ENCODE peak calls at places on chromosomes 7 and 10, in five cellular contexts. R, T, Z, I and L are unnamed samples.

GRCh38 chr10:35462491-35462934 is 126.2 kb downstream of the CCNY start:
- DNase-seq in Z (no peak), I (peak), T (no peak), R (no peak), L (no peak)

GRCh38 chr7:102434039-102434481 is 685 bp downstream of the ORAI2 start:
- DNase-seq in R (no peak), T (no peak), Z (peak), I (no peak), L (no peak)

GRCh38 chr7:30923774-30924413 is 12.2 kb downstream of the AQP1 start:
- DNase-seq in Z (peak), R (no peak), I (no peak), T (peak), L (no peak)

GRCh38 chr7:139828880-139829653 is at the start of gene TBXAS1:
- DNase-seq in I (no peak), R (no peak), T (no peak), Z (no peak), L (no peak)

GRCh38 chr7:121267612-121268011 is 61.2 kb upstream of the WNT16 start:
- DNase-seq in R (no peak), I (no peak), T (no peak), Z (no peak), L (no peak)

GRCh38 chr10:62224606-62225005 is 44.0 kb downstream of the RTKN2 start:
- DNase-seq in I (no peak), Z (no peak), T (no peak), R (no peak), L (no peak)

GRCh38 chr10:60942604-60943269 is 1.2 kb downstream of the RHOBTB1 start:
- DNase-seq in Z (peak), R (peak), I (no peak), T (no peak), L (no peak)

GRCh38 chr10:131899116-131899690 is 1.6 kb upstream of the PPP2R2D start:
- DNase-seq in R (no peak), T (no peak), Z (no peak), I (no peak), L (no peak)

GRCh38 chr7:32948202-32948601 is 9.0 kb upstream of the FKBP9 start:
- DNase-seq in T (no peak), Z (no peak), I (no peak), R (no peak), L (no peak)

GRCh38 chr10:98013776-98014175 is 16.6 kb downstream of the CRTAC1 start:
- DNase-seq in T (no peak), Z (no peak), I (no peak), R (no peak), L (no peak)

GRCh38 chr7:46651561-46652088 is 730.6 kb upstream of the IGFBP3 start:
- DNase-seq in T (no peak), R (no peak), I (no peak), Z (no peak), L (peak)

GRCh38 chr10:5898163-5898562 is 8.1 kb downstream of the FBH1 start:
- DNase-seq in I (no peak), T (no peak), Z (no peak), R (no peak), L (no peak)

GRCh38 chr7:80771523-80771922 is 133.1 kb downstream of the CD36 start:
- DNase-seq in T (no peak), Z (peak), I (no peak), R (no peak), L (no peak)

GRCh38 chr10:17025444-17026295 is 103.9 kb downstream of the CUBN start:
- DNase-seq in I (peak), Z (peak), R (peak), T (no peak), L (no peak)

GRCh38 chr7:138449580-138449979 is 10.5 kb upstream of the TRIM24 start:
- DNase-seq in I (no peak), T (peak), Z (peak), R (peak), L (no peak)

GRCh38 chr7:55165176-55165861 is 146.5 kb downstream of the EGFR start:
- DNase-seq in T (no peak), Z (no peak), I (no peak), R (no peak), L (no peak)

GRCh38 chr7:121505540-121506182 is 109.6 kb upstream of the FAM3C start:
- DNase-seq in T (no peak), R (no peak), I (no peak), Z (no peak), L (no peak)

GRCh38 chr10:14399641-14400040 is 68.9 kb upstream of the FRMD4A start:
- DNase-seq in Z (no peak), R (no peak), T (no peak), I (no peak), L (no peak)

GRCh38 chr7:19558527-19558926 is 150.3 kb downstream of the POLR1F start:
- DNase-seq in I (no peak), T (no peak), R (no peak), Z (no peak), L (no peak)

GRCh38 chr10:14403846-14404623 is 73.3 kb upstream of the FRMD4A start:
- DNase-seq in T (no peak), I (no peak), R (no peak), Z (peak), L (no peak)

GRCh38 chr7:143183024-143183423 is at the start of gene TAS2R39:
- DNase-seq in R (no peak), I (no peak), Z (no peak), T (no peak), L (no peak)

GRCh38 chr7:150831851-150832250 is 20.5 kb upstream of the AOC1 start:
- DNase-seq in T (no peak), R (no peak), I (no peak), Z (no peak), L (no peak)

GRCh38 chr7:102305414-102306268 is 19.0 kb downstream of the SH2B2 start:
- DNase-seq in T (no peak), Z (no peak), I (no peak), R (no peak), L (peak)

GRCh38 chr7:31991846-31992245 is 78.4 kb downstream of the PDE1C start:
- DNase-seq in R (no peak), Z (no peak), I (no peak), T (no peak), L (no peak)

GRCh38 chr7:119802147-119802546 is 470.8 kb upstream of the KCND2 start:
- DNase-seq in Z (no peak), T (no peak), I (peak), R (no peak), L (no peak)

GRCh38 chr10:28533571-28534304 is 820 bp downstream of the WAC start:
- DNase-seq in Z (peak), T (peak), R (peak), I (peak), L (no peak)

GRCh38 chr10:124566981-124567835 is 105.6 kb downstream of the LHPP start:
- DNase-seq in I (no peak), R (no peak), T (no peak), Z (no peak), L (no peak)

GRCh38 chr10:30346135-30346534 is 2.9 kb downstream of the MTPAP start:
- DNase-seq in T (no peak), Z (no peak), R (no peak), I (no peak), L (no peak)

GRCh38 chr10:115951242-115951641 is 321.8 kb downstream of the GFRA1 start:
- DNase-seq in Z (no peak), I (no peak), T (no peak), R (no peak), L (no peak)

GRCh38 chr7:94576316-94576715 is 66.7 kb downstream of the CASD1 start:
- DNase-seq in T (no peak), Z (no peak), I (no peak), R (no peak), L (no peak)

GRCh38 chr7:94591185-94591584 is 64.7 kb downstream of the SGCE start:
- DNase-seq in R (no peak), Z (no peak), I (no peak), T (no peak), L (no peak)

GRCh38 chr10:31774291-31774900 is 154.2 kb downstream of the ARHGAP12 start:
- DNase-seq in T (no peak), Z (peak), R (no peak), I (no peak), L (no peak)

GRCh38 chr10:52771534-52772455 is 789 bp downstream of the MBL2 start:
- DNase-seq in T (peak), Z (no peak), I (peak), R (no peak), L (no peak)

GRCh38 chr7:1532456-1533254 is 2.2 kb downstream of the MAFK start:
- DNase-seq in R (peak), Z (no peak), I (peak), T (no peak), L (no peak)
- TF ChIP-seq TAF1 in R (no peak), Z (no peak), I (no peak), T (no peak), L (no peak)

GRCh38 chr7:155804431-155804831 is 7.8 kb downstream of the SHH start:
- DNase-seq in R (no peak), I (no peak), Z (peak), T (no peak), L (no peak)

GRCh38 chr7:155804897-155805825 is 7.1 kb downstream of the SHH start:
- DNase-seq in Z (peak), I (no peak), T (peak), R (peak), L (no peak)

GRCh38 chr7:155807013-155807804 is 5.1 kb downstream of the SHH start:
- DNase-seq in I (no peak), R (no peak), T (no peak), Z (no peak), L (no peak)

GRCh38 chr7:155806096-155806871 is 6.0 kb downstream of the SHH start:
- DNase-seq in Z (peak), R (no peak), I (no peak), T (no peak), L (no peak)

DNA sequence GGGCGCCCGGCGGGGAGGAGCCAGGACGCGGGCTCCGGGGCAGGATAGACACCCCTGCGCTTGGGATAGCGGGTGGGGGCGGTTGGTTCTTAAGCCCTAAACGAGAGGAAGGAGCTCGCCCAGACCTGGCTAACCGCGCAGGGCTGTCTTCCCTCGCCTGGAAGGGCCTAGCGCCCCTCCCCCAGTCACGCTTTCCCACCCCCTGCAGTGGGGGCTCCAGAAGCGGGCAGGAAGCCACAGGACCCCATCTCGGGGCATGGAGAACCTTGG is 6.5 kb downstream of the SHH start:
- DNase-seq in Z (no peak), I (no peak), R (no peak), T (no peak), L (no peak)
- TF ChIP-seq EP300 in Z (no peak), I (no peak), R (no peak), T (no peak), L (no peak)

DNA sequence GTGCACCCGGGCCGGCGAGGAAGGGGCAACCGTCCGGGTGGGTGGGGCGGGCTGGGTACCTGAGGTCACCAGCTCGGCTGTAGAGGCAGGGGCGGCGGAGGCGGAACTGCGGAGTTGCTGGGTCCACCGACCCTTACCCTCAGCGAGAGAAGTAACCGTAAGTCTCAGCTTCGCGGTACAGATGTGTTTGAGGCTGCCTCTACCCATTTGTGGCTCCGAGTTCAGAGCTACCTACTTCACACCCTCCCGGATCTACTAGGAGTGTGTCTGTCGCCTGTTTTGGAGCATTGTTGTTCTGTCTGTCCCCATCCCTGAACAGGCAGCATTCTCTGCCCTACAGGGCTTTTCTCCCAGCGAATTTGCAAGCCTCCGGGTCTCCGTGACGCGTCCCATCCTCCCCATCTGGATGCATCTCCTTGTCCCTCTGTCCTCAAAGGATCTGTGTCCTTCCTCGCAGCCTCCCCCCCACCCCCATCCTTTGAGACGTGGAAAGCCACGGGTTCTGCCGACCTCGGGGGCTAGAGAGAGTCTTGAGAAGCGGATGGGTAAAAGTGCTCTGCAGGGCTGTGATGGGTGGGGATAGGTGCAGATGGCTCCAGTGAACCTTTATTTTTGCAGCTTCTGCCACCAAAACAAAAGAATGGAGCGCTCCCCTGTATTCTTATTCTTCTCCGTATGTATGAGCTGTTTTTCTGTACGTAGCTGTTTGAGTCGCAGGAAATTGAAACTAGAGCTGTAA is 758 bp downstream of the ANKIB1 start:
- DNase-seq in I (no peak), T (no peak), R (peak), Z (peak), L (no peak)
- TF ChIP-seq TAF1 in I (no peak), T (no peak), R (no peak), Z (no peak), L (no peak)

GRCh38 chr7:116864084-116864483 is 1.7 kb downstream of the CAPZA2 start:
- DNase-seq in I (no peak), Z (no peak), T (no peak), R (no peak), L (no peak)

GRCh38 chr7:116861717-116862116 is 670 bp upstream of the CAPZA2 start:
- DNase-seq in R (no peak), I (no peak), T (no peak), Z (no peak), L (no peak)

GRCh38 chr7:116859323-116859722 is 3.1 kb upstream of the CAPZA2 start:
- DNase-seq in Z (no peak), T (no peak), R (no peak), I (no peak), L (no peak)

GRCh38 chr7:116863168-116863670 is 832 bp downstream of the CAPZA2 start:
- DNase-seq in T (peak), I (peak), R (peak), Z (peak), L (no peak)

DNA sequence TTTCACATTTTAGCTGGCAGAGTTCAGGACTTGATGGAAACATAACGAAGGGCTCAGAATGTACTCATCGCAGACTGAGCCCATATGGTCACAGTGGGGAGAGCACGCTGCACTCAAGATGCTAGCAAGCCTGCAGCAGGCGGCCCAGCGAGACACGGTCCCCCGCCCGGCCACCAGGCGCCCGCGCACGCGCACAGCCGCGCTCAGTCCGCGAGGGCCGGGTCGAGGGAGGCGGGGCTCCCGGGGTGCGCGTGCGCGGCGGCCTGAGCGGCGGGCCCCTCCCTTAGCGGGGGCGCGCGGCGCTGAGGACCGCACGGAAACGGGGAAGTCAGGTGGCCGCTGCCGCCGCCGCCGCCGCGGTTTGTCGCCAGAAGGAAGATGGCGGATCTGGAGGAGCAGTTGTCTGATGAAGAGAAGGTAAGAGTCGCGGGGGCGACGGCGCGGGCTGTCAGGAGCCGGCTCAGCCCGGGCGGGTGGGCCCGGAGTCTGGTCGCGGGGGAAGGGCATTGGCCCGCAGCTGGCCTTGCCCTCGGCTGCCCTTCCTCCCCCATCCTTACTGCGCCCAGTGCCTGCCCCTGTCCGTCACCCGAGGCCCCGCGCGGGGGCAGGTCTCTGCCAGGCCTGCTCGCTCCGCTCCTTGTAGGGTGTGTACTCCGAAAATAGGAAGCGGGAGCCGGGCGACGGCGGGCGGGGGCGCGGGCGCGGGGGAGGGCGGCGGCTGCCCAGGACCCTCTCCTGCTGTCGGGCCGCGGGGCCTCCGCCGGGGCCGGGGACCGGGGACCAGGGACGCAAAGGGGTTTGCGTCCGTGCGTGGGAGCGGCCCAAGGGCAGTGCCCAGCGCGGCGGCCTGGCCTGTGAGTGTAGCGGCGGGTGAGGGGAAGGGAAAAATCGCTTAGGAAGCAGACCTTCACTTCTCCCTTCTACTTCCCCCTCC is at the start of gene CAPZA2:
- DNase-seq in T (peak), R (peak), I (peak), Z (peak), L (peak)
- TF ChIP-seq EP300 in T (no peak), R (peak), I (peak), Z (peak), L (no peak)

GRCh38 chr10:7123719-7124118 is 287.1 kb downstream of the SFMBT2 start:
- DNase-seq in T (no peak), I (no peak), Z (no peak), R (no peak), L (no peak)
- TF ChIP-seq TAF1 in T (no peak), I (no peak), Z (no peak), R (no peak), L (no peak)

DNA sequence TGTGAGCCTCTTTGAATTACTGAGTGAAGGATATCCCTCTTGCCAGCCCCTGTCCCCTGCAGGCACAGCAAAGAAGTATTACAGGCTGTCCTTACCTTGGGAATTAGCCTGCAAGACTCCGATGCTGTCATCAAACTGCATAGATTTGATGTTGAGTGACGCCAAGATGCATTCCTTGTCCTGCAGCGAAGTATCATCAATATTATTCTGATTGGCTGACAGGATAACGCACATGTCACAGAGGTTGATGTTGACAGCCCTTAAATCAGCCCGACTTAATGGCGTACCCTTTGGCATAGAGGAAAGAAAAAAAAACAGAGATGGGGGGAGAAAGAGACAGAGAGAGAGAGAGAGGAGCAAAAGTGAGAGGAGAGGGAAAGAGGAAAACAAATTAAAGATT is 692.9 kb downstream of the KCNMA1 start:
- DNase-seq in T (no peak), R (no peak), I (no peak), Z (no peak), L (no peak)
- TF ChIP-seq EP300 in T (no peak), R (no peak), I (no peak), Z (no peak), L (no peak)

GRCh38 chr7:113787106-113787505 is 131.7 kb downstream of the PPP1R3A start:
- DNase-seq in I (no peak), R (no peak), T (no peak), Z (no peak), L (no peak)
- TF ChIP-seq TAF1 in I (no peak), R (no peak), T (no peak), Z (no peak), L (no peak)

GRCh38 chr10:128915630-128916029 is 551.4 kb upstream of the MGMT start:
- DNase-seq in I (no peak), Z (no peak), R (no peak), T (no peak), L (no peak)

GRCh38 chr10:128912568-128913311 is 554.3 kb upstream of the MGMT start:
- DNase-seq in T (no peak), Z (no peak), I (no peak), R (no peak), L (no peak)

GRCh38 chr10:128916339-128916738 is 550.7 kb upstream of the MGMT start:
- DNase-seq in T (no peak), R (no peak), I (no peak), Z (no peak), L (no peak)

GRCh38 chr10:128914681-128915080 is 552.4 kb upstream of the MGMT start:
- DNase-seq in T (no peak), R (no peak), I (no peak), Z (no peak), L (no peak)
- TF ChIP-seq EP300 in T (no peak), R (no peak), I (no peak), Z (no peak), L (no peak)

DNA sequence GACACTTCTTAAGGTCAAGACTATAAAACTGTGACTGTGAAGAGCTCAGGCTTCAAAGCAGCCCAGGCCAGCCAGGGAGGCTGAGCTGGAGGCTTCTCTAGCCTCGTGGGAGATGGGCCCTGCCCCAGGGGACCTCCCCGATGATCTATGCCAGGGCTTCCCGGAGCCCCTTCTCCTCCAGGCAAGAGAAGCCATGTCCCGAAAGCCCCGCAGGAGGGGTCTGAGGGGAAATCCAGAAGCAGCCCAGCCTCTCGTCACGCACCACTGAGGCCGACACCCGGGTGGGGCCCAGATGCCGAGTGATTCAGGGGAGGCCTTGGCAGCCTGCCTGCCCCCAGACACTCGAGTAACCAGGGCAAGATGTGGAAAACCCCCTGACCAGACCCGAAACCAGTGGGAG is 63.7 kb downstream of the PROSER2 start:
- DNase-seq in R (no peak), T (no peak), I (no peak), Z (no peak), L (peak)
- TF ChIP-seq TAF1 in R (no peak), T (no peak), I (no peak), Z (no peak), L (no peak)